ENCODE peak calls at places on chromosome 1, in five cellular contexts. One of them, this sample, is unnamed.

GRCh38 chr1:89833183-89834077 is 12.6 kb downstream of the LRRC8D start:
- DNase-seq in stimulated activated CD4-positive, alpha-beta T cell treated with anti-CD3 and anti-CD28 coated beads, TNF-alpha, amount 100 ng/mL, for 4 hours: no peak
- DNase-seq in NCI-H1436: no peak
- DNase-seq in H54: no peak
- DNase-seq in EL: no peak
- DNase-seq in this sample: no peak

GRCh38 chr1:155006601-155007101 is 4.0 kb downstream of the ZBTB7B start:
- DNase-seq in EL: peak; percentile 31
- DNase-seq in H54: no peak
- DNase-seq in NCI-H1436: no peak
- DNase-seq in stimulated activated CD4-positive, alpha-beta T cell treated with anti-CD3 and anti-CD28 coated beads, TNF-alpha, amount 100 ng/mL, for 4 hours: no peak
- DNase-seq in this sample: no peak

GRCh38 chr1:179047637-179048002 is 21.9 kb downstream of the FAM20B start:
- DNase-seq in EL: no peak
- DNase-seq in stimulated activated CD4-positive, alpha-beta T cell treated with anti-CD3 and anti-CD28 coated beads, TNF-alpha, amount 100 ng/mL, for 4 hours: no peak
- DNase-seq in H54: no peak
- DNase-seq in NCI-H1436: no peak
- DNase-seq in this sample: no peak

GRCh38 chr1:27603320-27603961 is 503 bp downstream of the AHDC1 start:
- DNase-seq in stimulated activated CD4-positive, alpha-beta T cell treated with anti-CD3 and anti-CD28 coated beads, TNF-alpha, amount 100 ng/mL, for 4 hours: no peak
- DNase-seq in H54: no peak
- DNase-seq in EL: peak; percentile 42
- DNase-seq in NCI-H1436: no peak
- DNase-seq in this sample: no peak

GRCh38 chr1:224502459-224503160 is 68.0 kb upstream of the WDR26 start:
- DNase-seq in stimulated activated CD4-positive, alpha-beta T cell treated with anti-CD3 and anti-CD28 coated beads, TNF-alpha, amount 100 ng/mL, for 4 hours: no peak
- DNase-seq in NCI-H1436: no peak
- DNase-seq in EL: no peak
- DNase-seq in H54: peak; percentile 50
- DNase-seq in this sample: no peak

GRCh38 chr1:202615501-202616354 is 94.5 kb downstream of the SYT2 start:
- DNase-seq in stimulated activated CD4-positive, alpha-beta T cell treated with anti-CD3 and anti-CD28 coated beads, TNF-alpha, amount 100 ng/mL, for 4 hours: no peak
- DNase-seq in NCI-H1436: no peak
- DNase-seq in H54: no peak
- DNase-seq in EL: peak; percentile 80
- DNase-seq in this sample: no peak

GRCh38 chr1:183493540-183494245 is 21.4 kb downstream of the SMG7 start:
- DNase-seq in EL: no peak
- DNase-seq in stimulated activated CD4-positive, alpha-beta T cell treated with anti-CD3 and anti-CD28 coated beads, TNF-alpha, amount 100 ng/mL, for 4 hours: no peak
- DNase-seq in H54: no peak
- DNase-seq in NCI-H1436: no peak
- DNase-seq in this sample: no peak

GRCh38 chr1:201500670-201501120 is 6.2 kb downstream of the CSRP1 start:
- DNase-seq in NCI-H1436: no peak
- DNase-seq in EL: no peak
- DNase-seq in stimulated activated CD4-positive, alpha-beta T cell treated with anti-CD3 and anti-CD28 coated beads, TNF-alpha, amount 100 ng/mL, for 4 hours: no peak
- DNase-seq in H54: no peak
- DNase-seq in this sample: no peak

GRCh38 chr1:10917513-10918454 is 94.7 kb upstream of the TARDBP start:
- DNase-seq in EL: no peak
- DNase-seq in H54: no peak
- DNase-seq in stimulated activated CD4-positive, alpha-beta T cell treated with anti-CD3 and anti-CD28 coated beads, TNF-alpha, amount 100 ng/mL, for 4 hours: no peak
- DNase-seq in NCI-H1436: no peak
- DNase-seq in this sample: no peak

GRCh38 chr1:161805399-161806197 is 39.5 kb downstream of the ATF6 start:
- DNase-seq in stimulated activated CD4-positive, alpha-beta T cell treated with anti-CD3 and anti-CD28 coated beads, TNF-alpha, amount 100 ng/mL, for 4 hours: no peak
- DNase-seq in NCI-H1436: no peak
- DNase-seq in H54: no peak
- DNase-seq in EL: no peak
- DNase-seq in this sample: no peak

GRCh38 chr1:155104605-155105534 is 22.8 kb upstream of the EFNA1 start:
- DNase-seq in NCI-H1436: no peak
- DNase-seq in EL: no peak
- DNase-seq in H54: no peak
- DNase-seq in stimulated activated CD4-positive, alpha-beta T cell treated with anti-CD3 and anti-CD28 coated beads, TNF-alpha, amount 100 ng/mL, for 4 hours: no peak
- DNase-seq in this sample: no peak

GRCh38 chr1:62905872-62906271 is 121.9 kb downstream of the ATG4C start:
- DNase-seq in NCI-H1436: no peak
- DNase-seq in EL: no peak
- DNase-seq in stimulated activated CD4-positive, alpha-beta T cell treated with anti-CD3 and anti-CD28 coated beads, TNF-alpha, amount 100 ng/mL, for 4 hours: no peak
- DNase-seq in H54: no peak
- DNase-seq in this sample: no peak

GRCh38 chr1:179882253-179883039 is at the start of gene TOR1AIP1:
- DNase-seq in H54: peak; percentile 75
- DNase-seq in NCI-H1436: peak; percentile 95
- DNase-seq in stimulated activated CD4-positive, alpha-beta T cell treated with anti-CD3 and anti-CD28 coated beads, TNF-alpha, amount 100 ng/mL, for 4 hours: peak; percentile 88
- DNase-seq in EL: peak; percentile 98
- DNase-seq in this sample: peak; percentile 96

GRCh38 chr1:85330206-85330605 is 53.8 kb upstream of the BCL10 start:
- DNase-seq in stimulated activated CD4-positive, alpha-beta T cell treated with anti-CD3 and anti-CD28 coated beads, TNF-alpha, amount 100 ng/mL, for 4 hours: no peak
- DNase-seq in H54: no peak
- DNase-seq in NCI-H1436: no peak
- DNase-seq in EL: peak; percentile 97
- DNase-seq in this sample: no peak

GRCh38 chr1:49323925-49324540 is 547.3 kb upstream of the BEND5 start:
- DNase-seq in H54: no peak
- DNase-seq in stimulated activated CD4-positive, alpha-beta T cell treated with anti-CD3 and anti-CD28 coated beads, TNF-alpha, amount 100 ng/mL, for 4 hours: no peak
- DNase-seq in NCI-H1436: no peak
- DNase-seq in EL: no peak
- DNase-seq in this sample: no peak

GRCh38 chr1:223714849-223715709 is 2.7 kb downstream of the CAPN2 start:
- DNase-seq in NCI-H1436: no peak
- DNase-seq in stimulated activated CD4-positive, alpha-beta T cell treated with anti-CD3 and anti-CD28 coated beads, TNF-alpha, amount 100 ng/mL, for 4 hours: no peak
- DNase-seq in EL: peak; percentile 94
- DNase-seq in H54: no peak
- DNase-seq in this sample: no peak

GRCh38 chr1:64019818-64020217 is 183.6 kb upstream of the UBE2U start:
- DNase-seq in stimulated activated CD4-positive, alpha-beta T cell treated with anti-CD3 and anti-CD28 coated beads, TNF-alpha, amount 100 ng/mL, for 4 hours: no peak
- DNase-seq in H54: peak; percentile 19
- DNase-seq in NCI-H1436: no peak
- DNase-seq in EL: peak; percentile 70
- DNase-seq in this sample: no peak

GRCh38 chr1:230301820-230302219 is 124.3 kb downstream of the PGBD5 start:
- DNase-seq in NCI-H1436: no peak
- DNase-seq in stimulated activated CD4-positive, alpha-beta T cell treated with anti-CD3 and anti-CD28 coated beads, TNF-alpha, amount 100 ng/mL, for 4 hours: no peak
- DNase-seq in EL: no peak
- DNase-seq in H54: no peak
- DNase-seq in this sample: no peak

GRCh38 chr1:36342426-36343185 is 19.2 kb upstream of the EVA1B start:
- DNase-seq in EL: peak; percentile 92
- DNase-seq in stimulated activated CD4-positive, alpha-beta T cell treated with anti-CD3 and anti-CD28 coated beads, TNF-alpha, amount 100 ng/mL, for 4 hours: no peak
- DNase-seq in NCI-H1436: no peak
- DNase-seq in H54: peak; percentile 87
- DNase-seq in this sample: peak; percentile 53